ENCODE peak calls at places on chromosomes 11 and 22, in four cellular contexts. V is nucleus accumbens, M is cardiac fibroblast, K is endothelial cell. P is an unnamed sample.

GRCh38 chr11:131914299-131914902 is 544.0 kb downstream of the NTM start:
- DNase-seq in K (no peak), V (no peak), M (peak; percentile 59), P (no peak)

GRCh38 chr22:31083923-31084810 is 3.0 kb downstream of the SMTN start:
- DNase-seq in K (no peak), V (no peak), M (no peak), P (no peak)

GRCh38 chr11:27330633-27331270 is 32.3 kb downstream of the CCDC34 start:
- DNase-seq in V (no peak), M (no peak), K (no peak), P (no peak)

GRCh38 chr11:69362315-69362714 is 68.4 kb downstream of the MYEOV start:
- DNase-seq in M (no peak), K (peak; percentile 1), V (no peak), P (no peak)

GRCh38 chr11:119178166-119178680 is 7.1 kb upstream of the NHERF4 start:
- DNase-seq in K (no peak), M (no peak), V (no peak), P (no peak)

GRCh38 chr11:86510674-86511073 is 136.0 kb downstream of the CCDC81 start:
- DNase-seq in V (no peak), K (no peak), M (no peak), P (no peak)

GRCh38 chr11:62922653-62923371 is 1.6 kb upstream of the CHRM1 start:
- DNase-seq in V (no peak), M (peak; percentile 9), K (peak; percentile 54), P (no peak)

GRCh38 chr11:120188831-120189455 is 21.9 kb upstream of the OAF start:
- DNase-seq in K (no peak), M (no peak), V (no peak), P (no peak)

GRCh38 chr11:299951-300735 is 817 bp upstream of the IFITM5 start:
- DNase-seq in V (no peak), M (no peak), K (no peak), P (no peak)

GRCh38 chr11:111403021-111403725 is 24.1 kb upstream of the POU2AF1 start:
- DNase-seq in M (no peak), K (no peak), V (no peak), P (no peak)

GRCh38 chr11:116461789-116462188 is 311.0 kb downstream of the BUD13 start:
- DNase-seq in M (no peak), V (no peak), K (no peak), P (no peak)

GRCh38 chr11:66261578-66261977 is 6.9 kb upstream of the RAB1B start:
- DNase-seq in K (no peak), V (no peak), M (no peak), P (no peak)

GRCh38 chr11:73359341-73359740 is 16.9 kb upstream of the RELT start:
- DNase-seq in M (peak; percentile 74), V (no peak), K (no peak), P (no peak)

GRCh38 chr11:1117970-1118369 is 39.8 kb upstream of the MUC5AC start:
- DNase-seq in K (no peak), M (no peak), V (no peak), P (no peak)

GRCh38 chr11:23644443-23644842 is 784.2 kb upstream of the CCDC179 start:
- DNase-seq in K (no peak), V (no peak), M (no peak), P (no peak)

GRCh38 chr22:44686873-44687600 is 15.0 kb upstream of the PRR5 start:
- DNase-seq in K (no peak), M (no peak), V (no peak), P (no peak)

GRCh38 chr11:27649800-27650199 is 50.5 kb downstream of the BDNF start:
- DNase-seq in K (no peak), V (no peak), M (no peak), P (no peak)

GRCh38 chr11:65504671-65505433 is 6.0 kb downstream of the MALAT1 start:
- DNase-seq in K (no peak), V (no peak), M (peak; percentile 53), P (no peak)

GRCh38 chr11:16924462-16924825 is 89.8 kb downstream of the PLEKHA7 start:
- DNase-seq in K (no peak), V (no peak), M (no peak), P (no peak)

GRCh38 chr22:42978453-42979103 is 36.4 kb downstream of the PACSIN2 start:
- DNase-seq in V (no peak), M (peak; percentile 85), K (no peak), P (no peak)

GRCh38 chr11:12840871-12841516 is 166.8 kb downstream of the TEAD1 start:
- DNase-seq in M (peak; percentile 34), V (no peak), K (no peak), P (no peak)

GRCh38 chr11:83006877-83007330 is 64.8 kb downstream of the RAB30 start:
- DNase-seq in V (no peak), M (no peak), K (no peak), P (no peak)

P was measured in NT2/D1.